ENCODE peak calls at places on chromosomes 11 and 22, in seven cellular contexts. J is left lung, W is endothelial cell, N is tibial nerve, L is stomach, O is cardiac muscle cell, Z is LNCaP clone FGC. M is an unnamed sample.

GRCh38 chr22:27434898-27435297 is 366.7 kb downstream of the MN1 start:
- DNase-seq in J (no peak), W (no peak), N (peak), L (no peak), O (no peak), Z (no peak), M (no peak)

GRCh38 chr11:2587132-2587930 is 112.5 kb downstream of the KCNQ1OT1 start:
- DNase-seq in J (peak), W (peak), N (peak), L (peak), O (no peak), Z (no peak), M (no peak)

GRCh38 chr11:106524446-106524845 is 447.0 kb downstream of the AASDHPPT start:
- DNase-seq in J (no peak), W (no peak), N (no peak), L (no peak), O (no peak), Z (no peak), M (no peak)

GRCh38 chr11:9677951-9678350 is 14.1 kb downstream of the SWAP70 start:
- DNase-seq in J (no peak), W (no peak), N (no peak), L (no peak), O (no peak), Z (no peak), M (no peak)

GRCh38 chr11:62544521-62545436 is 1.8 kb downstream of the AHNAK start:
- DNase-seq in J (peak), W (no peak), N (no peak), L (no peak), O (no peak), Z (no peak), M (peak)

GRCh38 chr22:43446881-43447280 is 35.1 kb downstream of the MPPED1 start:
- DNase-seq in J (no peak), W (no peak), N (no peak), L (peak), O (no peak), Z (peak), M (no peak)

GRCh38 chr11:70413151-70413550 is 14.8 kb downstream of the CTTN start:
- DNase-seq in J (no peak), W (no peak), N (no peak), L (no peak), O (no peak), Z (no peak), M (no peak)

GRCh38 chr11:88352139-88352538 is 14.6 kb upstream of the CTSC start:
- DNase-seq in J (no peak), W (no peak), N (no peak), L (no peak), O (no peak), Z (peak), M (no peak)

GRCh38 chr11:130510407-130511006 is 62.1 kb downstream of the ADAMTS15 start:
- DNase-seq in J (no peak), W (no peak), N (no peak), L (peak), O (no peak), Z (peak), M (no peak)

GRCh38 chr11:23123766-23124165 is 263.5 kb upstream of the CCDC179 start:
- DNase-seq in J (no peak), W (no peak), N (no peak), L (no peak), O (no peak), Z (peak), M (no peak)

GRCh38 chr11:8839957-8840945 is 70.7 kb upstream of the AKIP1 start:
- DNase-seq in J (peak), W (peak), N (no peak), L (peak), O (no peak), Z (no peak), M (no peak)

GRCh38 chr22:41828516-41828915 is 4.4 kb upstream of the SREBF2 start:
- DNase-seq in J (no peak), W (no peak), N (no peak), L (peak), O (no peak), Z (no peak), M (no peak)

GRCh38 chr22:46067159-46068111 is 82.9 kb upstream of the PPARA start:
- DNase-seq in J (peak), W (no peak), N (no peak), L (peak), O (no peak), Z (peak), M (no peak)

GRCh38 chr22:31532060-31532459 is 35.7 kb downstream of the SFI1 start:
- DNase-seq in J (no peak), W (no peak), N (no peak), L (no peak), O (no peak), Z (no peak), M (no peak)

GRCh38 chr11:114166897-114167323 is 107.4 kb downstream of the ZBTB16 start:
- DNase-seq in J (no peak), W (no peak), N (peak), L (no peak), O (no peak), Z (peak), M (no peak)

GRCh38 chr22:29073618-29074275 is 912 bp downstream of the KREMEN1 start:
- DNase-seq in J (peak), W (peak), N (peak), L (peak), O (peak), Z (no peak), M (peak)

GRCh38 chr22:22048318-22048942 is 65.8 kb upstream of the TOP3B start:
- DNase-seq in J (no peak), W (no peak), N (no peak), L (no peak), O (no peak), Z (peak), M (no peak)

GRCh38 chr11:36462321-36462720 is 47.8 kb downstream of the TRAF6 start:
- DNase-seq in J (no peak), W (no peak), N (no peak), L (no peak), O (no peak), Z (no peak), M (no peak)

GRCh38 chr11:134474942-134475341 is 62.9 kb upstream of the B3GAT1 start:
- DNase-seq in J (no peak), W (no peak), N (no peak), L (no peak), O (no peak), Z (no peak), M (no peak)

GRCh38 chr11:70650075-70650909 is 252.0 kb downstream of the CTTN start:
- DNase-seq in J (peak), W (peak), N (peak), L (peak), O (peak), Z (peak), M (no peak)

GRCh38 chr11:128610765-128611617 is 23.6 kb upstream of the ETS1 start:
- DNase-seq in J (no peak), W (no peak), N (no peak), L (no peak), O (no peak), Z (no peak), M (peak)

GRCh38 chr22:38751422-38752346 is 4.1 kb downstream of the SUN2 start:
- DNase-seq in J (peak), W (no peak), N (no peak), L (peak), O (no peak), Z (peak), M (peak)

GRCh38 chr22:45998638-45999378 is 21.8 kb upstream of the WNT7B start:
- DNase-seq in J (peak), W (no peak), N (no peak), L (no peak), O (no peak), Z (no peak), M (no peak)

GRCh38 chr11:109586789-109587188 is 164.8 kb downstream of the C11orf87 start:
- DNase-seq in J (no peak), W (peak), N (no peak), L (no peak), O (no peak), Z (no peak), M (no peak)

GRCh38 chr22:49297871-49298721 is 529.6 kb downstream of the BRD1 start:
- DNase-seq in J (peak), W (no peak), N (no peak), L (peak), O (no peak), Z (no peak), M (no peak)

GRCh38 chr11:75639752-75640151 is 29.1 kb downstream of the MAP6 start:
- DNase-seq in J (peak), W (no peak), N (peak), L (peak), O (peak), Z (no peak), M (peak)

GRCh38 chr22:45784357-45785277 is 113.0 kb downstream of the ATXN10 start:
- DNase-seq in J (no peak), W (no peak), N (no peak), L (no peak), O (peak), Z (no peak), M (no peak)

GRCh38 chr11:12142909-12143308 is 32.5 kb downstream of the MICAL2 start:
- DNase-seq in J (no peak), W (no peak), N (no peak), L (no peak), O (no peak), Z (no peak), M (no peak)

GRCh38 chr11:67268684-67269268 is 2.5 kb downstream of the GRK2 start:
- DNase-seq in J (peak), W (no peak), N (no peak), L (no peak), O (no peak), Z (no peak), M (no peak)

GRCh38 chr11:73652046-73652730 is 5.8 kb downstream of the PLEKHB1 start:
- DNase-seq in J (no peak), W (peak), N (peak), L (no peak), O (no peak), Z (no peak), M (no peak)

GRCh38 chr11:73907191-73907590 is 30.4 kb downstream of the PAAF1 start:
- DNase-seq in J (no peak), W (no peak), N (no peak), L (no peak), O (no peak), Z (no peak), M (no peak)

GRCh38 chr11:19244084-19244483 is 3.3 kb upstream of the E2F8 start:
- DNase-seq in J (no peak), W (no peak), N (no peak), L (peak), O (no peak), Z (no peak), M (no peak)

GRCh38 chr11:79942071-79942470 is 501.2 kb upstream of the TENM4 start:
- DNase-seq in J (no peak), W (no peak), N (no peak), L (no peak), O (no peak), Z (no peak), M (no peak)

GRCh38 chr11:45021692-45022130 is 71.0 kb upstream of the TP53I11 start:
- DNase-seq in J (peak), W (no peak), N (peak), L (no peak), O (peak), Z (no peak), M (no peak)

GRCh38 chr11:28338371-28338770 is 230.2 kb downstream of the METTL15 start:
- DNase-seq in J (no peak), W (no peak), N (no peak), L (no peak), O (no peak), Z (no peak), M (no peak)

GRCh38 chr22:27755521-27756211 is 45.9 kb downstream of the MN1 start:
- DNase-seq in J (no peak), W (no peak), N (no peak), L (no peak), O (no peak), Z (no peak), M (no peak)

GRCh38 chr11:121451178-121451981 is 734 bp upstream of the SORL1 start:
- DNase-seq in J (no peak), W (no peak), N (no peak), L (peak), O (no peak), Z (no peak), M (no peak)

GRCh38 chr11:67504023-67504949 is 877 bp downstream of the PITPNM1 start:
- DNase-seq in J (no peak), W (peak), N (no peak), L (no peak), O (peak), Z (no peak), M (peak)

GRCh38 chr22:37334859-37335818 is 52.8 kb downstream of the CYTH4 start:
- DNase-seq in J (no peak), W (no peak), N (no peak), L (no peak), O (no peak), Z (peak), M (no peak)

GRCh38 chr22:37335819-37336199 is 53.5 kb downstream of the CYTH4 start:
- DNase-seq in J (no peak), W (no peak), N (no peak), L (no peak), O (no peak), Z (no peak), M (no peak)

GRCh38 chr22:37331811-37332536 is 49.7 kb downstream of the CYTH4 start:
- DNase-seq in J (no peak), W (no peak), N (no peak), L (no peak), O (no peak), Z (no peak), M (no peak)

GRCh38 chr22:37334461-37334858 is 52.2 kb downstream of the CYTH4 start:
- DNase-seq in J (no peak), W (no peak), N (no peak), L (no peak), O (no peak), Z (no peak), M (no peak)

GRCh38 chr22:37333724-37334460 is 51.6 kb downstream of the CYTH4 start:
- DNase-seq in J (no peak), W (no peak), N (no peak), L (no peak), O (no peak), Z (no peak), M (no peak)
- TF ChIP-seq CTCF in J (no peak), W (no peak), N (no peak), L (no peak), O (no peak), Z (no peak), M (no peak)

DNA sequence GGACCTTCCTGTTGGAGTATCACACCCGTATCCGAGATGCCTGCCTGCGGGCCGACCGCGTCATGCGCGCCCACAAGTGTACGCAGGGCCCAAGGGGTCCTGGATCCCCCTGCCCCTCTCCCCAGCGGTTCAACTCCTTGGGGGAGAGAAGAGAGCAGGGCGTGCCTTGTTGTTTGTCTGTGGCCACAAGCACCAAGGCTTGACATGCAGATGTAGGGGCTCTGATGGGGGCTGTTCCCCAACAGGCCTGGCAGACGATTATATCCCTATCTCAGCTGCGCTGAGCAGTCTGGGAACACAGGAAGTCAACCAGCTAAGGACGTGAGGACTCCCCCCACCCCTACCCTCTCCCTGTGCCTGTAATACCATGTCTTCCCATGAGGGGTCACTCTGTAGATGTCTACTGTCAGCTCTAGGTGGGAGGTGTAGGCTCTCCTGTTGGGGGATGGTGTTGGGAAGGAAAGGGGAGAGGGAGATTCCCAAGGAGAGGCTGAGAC is 6.8 kb downstream of the CFL1 start:
- DNase-seq in J (no peak), W (no peak), N (no peak), L (no peak), O (no peak), Z (no peak), M (no peak)
- TF ChIP-seq CTCF in J (no peak), W (peak), N (no peak), L (no peak), O (peak), Z (no peak), M (no peak)

GRCh38 chr11:96635655-96636054 is 245.8 kb downstream of the JRKL start:
- DNase-seq in J (no peak), W (no peak), N (no peak), L (no peak), O (no peak), Z (no peak), M (no peak)
- TF ChIP-seq CTCF in J (no peak), W (no peak), N (no peak), L (no peak), O (no peak), Z (no peak), M (no peak)

DNA sequence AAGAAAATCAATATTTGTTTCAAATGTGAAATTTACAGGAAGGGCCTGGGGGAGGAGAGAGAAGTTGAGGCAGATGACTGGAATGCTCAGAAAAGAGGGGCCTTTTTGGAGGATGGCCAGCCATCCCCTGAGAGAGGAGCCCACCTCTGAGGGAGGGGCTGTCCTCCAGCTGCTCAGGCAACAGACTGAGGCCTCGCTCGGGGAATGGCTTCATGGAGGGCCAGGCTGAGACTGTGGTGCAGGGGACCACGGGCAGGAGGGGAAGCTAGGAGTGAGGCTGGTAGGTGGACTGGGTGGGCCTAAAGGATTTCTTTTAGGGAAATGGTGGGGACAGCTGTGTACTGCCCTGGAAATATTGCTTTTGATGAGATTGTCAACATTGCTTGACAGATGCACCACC is 73.5 kb upstream of the CADM1 start:
- DNase-seq in J (no peak), W (no peak), N (no peak), L (no peak), O (no peak), Z (no peak), M (no peak)
- TF ChIP-seq CTCF in J (no peak), W (no peak), N (no peak), L (no peak), O (no peak), Z (no peak), M (no peak)